ENCODE peak calls at places on chromosomes 11 and 22, in ten cellular contexts. N, T, I, Y, C, U, J, G, L and V are unnamed samples.

GRCh38 chr22:19607198-19608113 is 83.2 kb upstream of the CLDN5 start:
- DNase-seq in N (peak; percentile 46), T (peak; percentile 80), I (no peak), Y (no peak), C (peak; percentile 85), U (peak; percentile 60), J (peak; percentile 26), G (peak; percentile 35), L (no peak), V (peak; percentile 94)

GRCh38 chr11:101127348-101127698 is 2.3 kb downstream of the PGR start:
- DNase-seq in N (no peak), T (no peak), I (no peak), Y (no peak), C (peak; percentile 10), U (no peak), J (no peak), G (no peak), L (no peak), V (peak; percentile 11)

GRCh38 chr22:47847281-47847890 is 1084.9 kb downstream of the TBC1D22A start:
- DNase-seq in N (no peak), T (no peak), I (no peak), Y (no peak), C (peak; percentile 40), U (no peak), J (peak; percentile 55), G (no peak), L (peak; percentile 74), V (no peak)

GRCh38 chr11:59601788-59602187 is 13.8 kb downstream of the OSBP start:
- DNase-seq in N (peak; percentile 35), T (no peak), I (no peak), Y (no peak), C (no peak), U (no peak), J (no peak), G (no peak), L (no peak), V (no peak)

GRCh38 chr22:34476762-34477161 is 556.5 kb upstream of the LARGE1 start:
- DNase-seq in N (no peak), T (no peak), I (no peak), Y (no peak), C (no peak), U (no peak), J (no peak), G (no peak), L (no peak), V (no peak)

GRCh38 chr22:46373166-46373565 is 37.7 kb downstream of the TRMU start:
- DNase-seq in N (peak; percentile 52), T (peak; percentile 4), I (no peak), Y (no peak), C (peak; percentile 34), U (no peak), J (no peak), G (no peak), L (no peak), V (peak; percentile 68)

GRCh38 chr11:63761870-63762661 is 6.5 kb downstream of the ZFTA start:
- DNase-seq in N (no peak), T (no peak), I (no peak), Y (no peak), C (no peak), U (no peak), J (no peak), G (no peak), L (no peak), V (no peak)

GRCh38 chr11:123304828-123305530 is 109.9 kb upstream of the CLMP start:
- DNase-seq in N (no peak), T (no peak), I (no peak), Y (peak; percentile 3), C (no peak), U (no peak), J (peak; percentile 60), G (no peak), L (no peak), V (peak; percentile 72)

GRCh38 chr11:91163619-91164451 is 941.0 kb upstream of the CHORDC1 start:
- DNase-seq in N (no peak), T (no peak), I (no peak), Y (peak; percentile 61), C (no peak), U (no peak), J (no peak), G (no peak), L (no peak), V (peak; percentile 96)

GRCh38 chr11:30174265-30175022 is 56.4 kb upstream of the FSHB start:
- DNase-seq in N (no peak), T (no peak), I (no peak), Y (no peak), C (no peak), U (no peak), J (no peak), G (no peak), L (no peak), V (no peak)

GRCh38 chr22:28112548-28113043 is 193.5 kb upstream of the PITPNB start:
- DNase-seq in N (peak; percentile 8), T (no peak), I (no peak), Y (peak; percentile 58), C (no peak), U (no peak), J (peak; percentile 40), G (no peak), L (no peak), V (peak; percentile 60)

GRCh38 chr22:36379593-36380361 is 8.0 kb downstream of the MYH9 start:
- DNase-seq in N (no peak), T (no peak), I (peak; percentile 47), Y (peak; percentile 36), C (no peak), U (peak; percentile 72), J (no peak), G (peak; percentile 47), L (no peak), V (no peak)

GRCh38 chr11:29957406-29957805 is 59.4 kb downstream of the KCNA4 start:
- DNase-seq in N (no peak), T (no peak), I (no peak), Y (no peak), C (no peak), U (no peak), J (no peak), G (no peak), L (no peak), V (no peak)

GRCh38 chr11:133821776-133822175 is 23.5 kb downstream of the SPATA19 start:
- DNase-seq in N (peak; percentile 40), T (no peak), I (no peak), Y (no peak), C (peak; percentile 41), U (no peak), J (peak; percentile 38), G (no peak), L (peak; percentile 78), V (peak; percentile 86)

GRCh38 chr11:47378011-47378835 is at the start of gene SPI1:
- DNase-seq in N (no peak), T (no peak), I (no peak), Y (no peak), C (no peak), U (no peak), J (peak; percentile 91), G (no peak), L (no peak), V (no peak)

GRCh38 chr11:58286249-58286648 is 18.2 kb upstream of the OR10W1 start:
- DNase-seq in N (no peak), T (no peak), I (no peak), Y (peak; percentile 68), C (peak; percentile 17), U (no peak), J (peak; percentile 39), G (no peak), L (no peak), V (peak; percentile 39)

GRCh38 chr11:132782102-132782501 is 750.2 kb downstream of the OPCML start:
- DNase-seq in N (no peak), T (peak; percentile 86), I (no peak), Y (no peak), C (peak; percentile 30), U (no peak), J (no peak), G (no peak), L (no peak), V (peak; percentile 11)

GRCh38 chr11:62850911-62851806 is 11.8 kb upstream of the WDR74 start:
- DNase-seq in N (no peak), T (peak; percentile 11), I (no peak), Y (no peak), C (peak; percentile 22), U (peak; percentile 85), J (peak; percentile 44), G (no peak), L (no peak), V (peak; percentile 61)

GRCh38 chr22:17853066-17853465 is 78.8 kb upstream of the BID start:
- DNase-seq in N (peak; percentile 20), T (no peak), I (no peak), Y (no peak), C (peak; percentile 75), U (no peak), J (no peak), G (no peak), L (no peak), V (no peak)

GRCh38 chr11:103842795-103843194 is 193.6 kb upstream of the DDI1 start:
- DNase-seq in N (no peak), T (no peak), I (no peak), Y (peak; percentile 64), C (no peak), U (no peak), J (no peak), G (no peak), L (no peak), V (peak; percentile 79)

GRCh38 chr22:33519140-33519973 is 400.9 kb downstream of the LARGE1 start:
- DNase-seq in N (no peak), T (peak; percentile 66), I (no peak), Y (no peak), C (peak; percentile 61), U (peak; percentile 52), J (peak; percentile 84), G (no peak), L (no peak), V (peak; percentile 9)

GRCh38 chr11:76152741-76153608 is 53.3 kb downstream of the WNT11 start:
- DNase-seq in N (peak; percentile 28), T (peak; percentile 22), I (no peak), Y (no peak), C (no peak), U (peak; percentile 55), J (peak; percentile 82), G (no peak), L (no peak), V (peak; percentile 56)

GRCh38 chr11:31656051-31656450 is 146.5 kb downstream of the ELP4 start:
- DNase-seq in N (no peak), T (no peak), I (no peak), Y (peak; percentile 25), C (no peak), U (no peak), J (no peak), G (no peak), L (no peak), V (peak; percentile 10)

GRCh38 chr11:72227316-72228228 is 3.0 kb downstream of the INPPL1 start:
- DNase-seq in N (no peak), T (peak; percentile 78), I (no peak), Y (no peak), C (peak; percentile 96), U (no peak), J (no peak), G (no peak), L (no peak), V (peak; percentile 98)

GRCh38 chr11:70301191-70301590 is 30.7 kb downstream of the PPFIA1 start:
- DNase-seq in N (no peak), T (no peak), I (no peak), Y (no peak), C (no peak), U (no peak), J (no peak), G (no peak), L (peak; percentile 8), V (no peak)

GRCh38 chr11:79371152-79371551 is 69.7 kb downstream of the TENM4 start:
- DNase-seq in N (no peak), T (no peak), I (no peak), Y (no peak), C (no peak), U (no peak), J (no peak), G (no peak), L (no peak), V (peak; percentile 71)

GRCh38 chr11:47204633-47204989 is 10.2 kb upstream of the DDB2 start:
- DNase-seq in N (no peak), T (no peak), I (no peak), Y (peak; percentile 53), C (no peak), U (no peak), J (no peak), G (no peak), L (no peak), V (no peak)

GRCh38 chr22:35703861-35704584 is 13.6 kb upstream of the APOL5 start:
- DNase-seq in N (no peak), T (no peak), I (no peak), Y (no peak), C (no peak), U (no peak), J (no peak), G (no peak), L (no peak), V (no peak)